ENCODE peak calls at places on chromosomes 13 and 19, in ten cellular contexts. K, J, B, N, H, R, I, S, V and T are unnamed samples.

GRCh38 chr13:111864566-111864965 is 202.4 kb upstream of the SOX1 start:
- DNase-seq in K (no peak), J (no peak), B (no peak), N (no peak), H (no peak), R (no peak), I (no peak), S (no peak), V (no peak), T (no peak)

GRCh38 chr19:29662278-29662603 is 3.0 kb upstream of the PLEKHF1 start:
- DNase-seq in K (no peak), J (no peak), B (no peak), N (no peak), H (no peak), R (no peak), I (no peak), S (no peak), V (no peak), T (no peak)

GRCh38 chr19:49422407-49423277 is 599 bp downstream of the PTH2 start:
- DNase-seq in K (peak), J (no peak), B (no peak), N (no peak), H (no peak), R (no peak), I (peak), S (peak), V (no peak), T (no peak)

GRCh38 chr13:72875233-72875632 is 93.3 kb downstream of the PIBF1 start:
- DNase-seq in K (no peak), J (no peak), B (no peak), N (no peak), H (no peak), R (no peak), I (no peak), S (no peak), V (no peak), T (no peak)

GRCh38 chr13:72754111-72754510 is 26.4 kb downstream of the BORA start:
- DNase-seq in K (no peak), J (no peak), B (no peak), N (no peak), H (no peak), R (no peak), I (no peak), S (no peak), V (no peak), T (no peak)

GRCh38 chr13:29000802-29001201 is 180.7 kb downstream of the MTUS2 start:
- DNase-seq in K (no peak), J (no peak), B (no peak), N (no peak), H (no peak), R (no peak), I (no peak), S (no peak), V (no peak), T (no peak)

GRCh38 chr13:42064259-42064658 is 15.8 kb downstream of the DGKH start:
- DNase-seq in K (no peak), J (peak), B (no peak), N (no peak), H (no peak), R (peak), I (peak), S (no peak), V (peak), T (no peak)

GRCh38 chr19:461664-462551 is 1.1 kb upstream of the SHC2 start:
- DNase-seq in K (no peak), J (no peak), B (no peak), N (no peak), H (no peak), R (no peak), I (no peak), S (peak), V (no peak), T (no peak)

GRCh38 chr19:49019242-49019932 is 2.5 kb upstream of the LHB start:
- DNase-seq in K (peak), J (peak), B (peak), N (peak), H (no peak), R (no peak), I (peak), S (peak), V (no peak), T (peak)

GRCh38 chr13:110431851-110432294 is 124.8 kb downstream of the COL4A2 start:
- DNase-seq in K (no peak), J (no peak), B (no peak), N (no peak), H (no peak), R (no peak), I (no peak), S (no peak), V (no peak), T (no peak)

GRCh38 chr13:40158218-40158617 is 502.8 kb downstream of the COG6 start:
- DNase-seq in K (no peak), J (no peak), B (no peak), N (no peak), H (peak), R (no peak), I (peak), S (no peak), V (no peak), T (no peak)

GRCh38 chr19:14248578-14249011 is 42.6 kb upstream of the ADGRL1 start:
- DNase-seq in K (peak), J (no peak), B (peak), N (no peak), H (no peak), R (no peak), I (peak), S (no peak), V (peak), T (no peak)

GRCh38 chr19:52099497-52100138 is 4.1 kb upstream of the ZNF841 start:
- DNase-seq in K (no peak), J (no peak), B (peak), N (no peak), H (peak), R (no peak), I (no peak), S (peak), V (no peak), T (no peak)